ENCODE peak calls at places on chromosomes 13 and 19, in six cellular contexts. V, C, S, W, K and T are unnamed samples.

GRCh38 chr13:35810286-35810685 is 320.9 kb downstream of the DCLK1 start:
- DNase-seq in W (no peak), V (no peak), S (no peak), K (no peak), C (no peak), T (no peak)

GRCh38 chr13:82758056-82758455 is 1124.2 kb downstream of the SLITRK1 start:
- DNase-seq in C (no peak), S (no peak), W (no peak), V (peak; percentile 14), K (peak; percentile 7), T (peak; percentile 9)

GRCh38 chr19:3599776-3600183 is 6.9 kb downstream of the TBXA2R start:
- DNase-seq in V (no peak), W (no peak), S (peak; percentile 9), C (no peak), K (no peak), T (no peak)

GRCh38 chr13:23701646-23702045 is 131.4 kb downstream of the TNFRSF19 start:
- DNase-seq in C (peak; percentile 38), V (no peak), K (no peak), S (no peak), W (no peak), T (no peak)

GRCh38 chr13:47418206-47418920 is 521.5 kb upstream of the HTR2A start:
- DNase-seq in K (no peak), S (no peak), C (no peak), V (no peak), W (no peak), T (no peak)

GRCh38 chr19:12779162-12779993 is 4.0 kb upstream of the HOOK2 start:
- DNase-seq in C (peak; percentile 46), S (no peak), K (no peak), V (peak; percentile 62), W (no peak), T (no peak)

GRCh38 chr13:111121421-111121820 is 6.3 kb downstream of the ARHGEF7 start:
- DNase-seq in C (no peak), K (no peak), V (no peak), S (no peak), W (no peak), T (no peak)

GRCh38 chr13:113616991-113617749 is 32.6 kb downstream of the TFDP1 start:
- DNase-seq in S (no peak), W (no peak), K (no peak), V (no peak), C (no peak), T (no peak)

GRCh38 chr13:40180776-40181175 is 485.7 kb downstream of the FOXO1 start:
- DNase-seq in C (no peak), S (no peak), K (no peak), W (no peak), V (no peak), T (no peak)

GRCh38 chr13:104571890-104572229 is 1505.6 kb upstream of the SLC10A2 start:
- DNase-seq in S (no peak), W (no peak), V (no peak), K (no peak), C (no peak), T (no peak)

GRCh38 chr13:57568865-57569264 is 62.7 kb upstream of the PCDH17 start:
- DNase-seq in K (no peak), S (no peak), C (no peak), V (no peak), W (no peak), T (no peak)

GRCh38 chr13:37966266-37966665 is 96.7 kb upstream of the TRPC4 start:
- DNase-seq in K (no peak), S (no peak), V (no peak), W (no peak), C (no peak), T (no peak)

GRCh38 chr13:30526612-30527217 is 61.0 kb upstream of the HMGB1 start:
- DNase-seq in V (no peak), K (no peak), C (no peak), S (no peak), W (no peak), T (no peak)

GRCh38 chr19:13195678-13196077 is 45.5 kb downstream of the IER2 start:
- DNase-seq in C (peak; percentile 85), V (peak; percentile 36), S (peak; percentile 48), W (no peak), K (no peak), T (no peak)

GRCh38 chr13:97000295-97000925 is 6.1 kb upstream of the OXGR1 start:
- DNase-seq in V (no peak), S (no peak), C (no peak), K (no peak), W (no peak), T (no peak)

GRCh38 chr13:35953537-35954206 is 177.5 kb downstream of the DCLK1 start:
- DNase-seq in S (no peak), V (peak; percentile 48), C (peak; percentile 49), W (peak; percentile 79), K (peak; percentile 13), T (peak; percentile 34)

GRCh38 chr13:44971656-44972595 is 17.3 kb downstream of the NUFIP1 start:
- DNase-seq in W (no peak), S (no peak), C (no peak), K (no peak), V (no peak), T (no peak)

GRCh38 chr13:50437252-50437651 is 406.2 kb downstream of the DLEU7 start:
- DNase-seq in K (no peak), W (peak; percentile 45), V (no peak), C (no peak), S (no peak), T (no peak)

GRCh38 chr19:5953680-5954213 is 24.2 kb downstream of the RANBP3 start:
- DNase-seq in V (no peak), K (no peak), W (no peak), C (no peak), S (peak; percentile 44), T (no peak)

GRCh38 chr13:21670006-21670882 is 629 bp upstream of the FGF9 start:
- DNase-seq in S (peak; percentile 66), C (peak; percentile 66), W (no peak), K (no peak), V (peak; percentile 48), T (peak; percentile 40)

GRCh38 chr19:41298327-41298964 is 11.5 kb upstream of the CCDC97 start:
- DNase-seq in K (no peak), W (peak; percentile 48), V (no peak), C (peak; percentile 78), S (peak; percentile 63), T (no peak)

DNA sequence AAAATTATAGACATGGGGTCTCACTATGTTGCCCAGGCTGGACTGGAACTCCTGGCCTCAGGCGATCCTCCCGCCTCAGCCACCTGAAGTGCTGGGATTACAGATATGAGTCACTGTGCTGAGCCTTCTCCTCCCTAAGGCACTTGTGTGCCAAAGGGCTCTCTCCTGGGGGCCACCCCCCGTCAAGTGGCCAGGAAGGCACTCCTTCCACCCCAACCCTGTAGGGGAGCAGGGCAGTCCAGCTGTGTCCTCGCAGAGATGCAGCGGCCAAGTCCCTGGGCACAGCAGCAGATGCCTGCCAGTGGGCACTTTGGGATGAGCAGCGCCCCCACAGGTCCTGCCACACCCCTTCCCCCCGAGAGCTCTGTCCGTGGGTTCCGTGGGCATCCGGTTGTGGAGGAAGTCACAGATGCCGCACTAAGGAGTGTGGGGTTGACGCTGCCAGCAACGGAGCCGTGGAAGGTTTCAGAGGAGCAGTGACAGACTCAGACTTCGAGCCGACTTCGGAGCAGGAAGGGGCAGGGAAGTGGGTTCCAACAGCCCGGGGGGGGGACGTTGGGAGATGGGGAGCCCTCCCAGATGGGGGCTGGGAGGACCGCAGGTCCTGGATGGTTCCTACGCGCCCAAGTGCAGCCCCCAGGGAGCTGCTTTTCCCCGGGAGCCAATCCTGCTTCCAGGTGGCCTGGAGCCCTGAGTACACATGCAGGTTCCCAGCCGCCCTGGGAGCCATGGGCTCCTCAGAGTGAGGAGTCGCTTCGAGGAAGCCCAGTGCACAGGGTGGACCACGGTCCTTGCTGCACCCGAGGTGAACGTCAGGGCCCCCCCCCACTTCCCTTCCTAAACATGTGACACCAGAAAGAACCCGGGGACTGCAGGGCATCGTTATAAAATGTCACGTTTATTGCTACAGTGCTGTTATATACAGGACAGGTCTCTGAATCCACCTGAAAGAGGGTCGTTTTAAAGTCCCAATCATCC is 3.4 kb upstream of the UQCR11 start:
- DNase-seq in K (no peak), V (no peak), C (no peak), S (peak; percentile 43), W (no peak), T (no peak)
- H3K27ac ChIP-seq in K (peak overlapping the region; percentile 27), V (peak overlapping the region; percentile 16), C (no peak overlapping the region), S (peak overlapping the region; percentile 19), W (no peak overlapping the region), T (peak overlapping the region; percentile 94)

DNA sequence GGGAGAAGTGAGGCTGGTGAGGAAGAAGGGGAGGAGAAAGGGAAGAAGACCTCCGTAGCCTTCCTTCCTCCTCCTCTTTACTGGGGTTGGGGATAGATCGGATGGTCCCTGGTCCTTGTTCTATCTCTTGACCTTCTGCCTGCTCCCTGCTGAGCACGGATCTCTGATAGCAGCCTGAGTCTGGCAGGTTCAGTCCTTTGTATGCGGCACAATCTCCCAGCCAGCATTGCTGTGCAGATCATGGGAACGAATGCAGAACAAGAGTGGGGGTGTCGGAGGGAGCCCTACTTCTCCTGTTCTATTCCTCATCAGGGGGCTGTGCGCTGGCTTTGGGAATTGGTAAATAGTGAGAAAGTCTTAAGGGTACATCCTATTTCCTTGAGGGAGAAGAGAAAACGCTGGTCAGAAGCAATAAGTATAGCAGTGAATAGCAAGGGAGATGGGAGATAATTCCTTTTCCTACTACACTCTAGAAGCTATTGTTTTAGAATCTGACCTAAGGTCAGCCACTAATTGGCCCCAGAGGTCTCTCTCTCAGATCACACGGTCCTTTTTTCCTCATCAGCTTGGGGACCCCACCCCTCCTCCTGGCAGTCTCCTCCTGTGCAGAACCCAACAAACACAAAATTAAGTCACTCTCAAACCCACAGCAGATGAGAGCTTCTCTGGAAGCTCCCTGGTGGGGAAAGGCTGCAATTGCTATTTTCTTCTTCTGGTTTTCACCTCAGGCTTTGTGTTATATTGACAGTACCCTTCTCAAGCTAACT is 41.0 kb downstream of the KL start:
- DNase-seq in S (no peak), C (no peak), W (no peak), K (no peak), V (peak; percentile 19), T (no peak)
- TF ChIP-seq CTCF in S (no peak), C (peak; percentile 14), W (peak; percentile 56), K (peak; percentile 49), V (peak; percentile 7), T (no peak)

DNA sequence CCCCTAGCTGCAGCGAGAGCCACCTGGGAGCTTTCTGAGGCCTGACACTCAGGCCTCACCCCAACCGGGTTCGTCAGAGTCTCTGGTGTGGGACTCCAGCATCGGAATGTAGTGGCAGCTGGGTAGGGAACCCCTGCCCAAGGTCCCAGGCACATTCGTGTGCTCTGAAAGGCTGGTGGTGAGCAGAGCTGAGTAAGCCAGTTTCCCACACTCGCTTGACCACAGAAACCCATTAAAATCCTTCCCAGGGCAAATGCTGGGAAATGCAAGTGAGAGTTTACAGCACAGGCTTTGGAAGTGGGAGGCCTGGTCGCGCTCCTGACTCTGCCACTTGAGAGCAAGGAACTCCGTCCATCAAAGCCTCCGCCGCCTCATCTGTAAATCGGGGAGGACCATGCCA is 4.2 kb downstream of the TRAPPC6A start:
- DNase-seq in V (no peak), S (no peak), W (no peak), C (no peak), K (no peak), T (no peak)
- H3K27ac ChIP-seq in V (no peak overlapping the region), S (no peak overlapping the region), W (no peak overlapping the region), C (no peak overlapping the region), K (no peak overlapping the region), T (peak overlapping the region; percentile 6)

GRCh38 chr19:32138416-32138815 is 207.0 kb upstream of the ZNF507 start:
- DNase-seq in S (no peak), C (no peak), W (no peak), V (no peak), K (no peak), T (no peak)
- TF ChIP-seq CTCF in S (no peak), C (no peak), W (no peak), V (no peak), K (no peak), T (no peak)

GRCh38 chr19:46270521-46271256 is 26.2 kb upstream of the HIF3A start:
- DNase-seq in S (no peak), W (no peak), C (no peak), V (no peak), K (no peak), T (no peak)
- H3K27ac ChIP-seq in S (no peak overlapping the region), W (no peak overlapping the region), C (no peak overlapping the region), V (peak overlapping the region; percentile 83), K (no peak overlapping the region), T (peak overlapping the region; percentile 92)